ENCODE peak calls at places on chromosomes 7 and 10, in four cellular contexts. W is kidney, N is epithelial cell of esophagus, Q is BJ. O is an unnamed sample.

GRCh38 chr10:78752251-78752650 is 316.5 kb upstream of the ZMIZ1 start:
- DNase-seq in N (no peak), W (no peak), Q (no peak), O (no peak)

GRCh38 chr10:119268871-119269506 is 61.6 kb downstream of the GRK5 start:
- DNase-seq in W (no peak), N (no peak), Q (no peak), O (no peak)

GRCh38 chr10:101597036-101597435 is 8.9 kb downstream of the DPCD start:
- DNase-seq in Q (no peak), N (no peak), W (peak), O (no peak)

GRCh38 chr7:112566392-112567324 is 85.9 kb downstream of the LSMEM1 start:
- DNase-seq in N (no peak), Q (no peak), W (no peak), O (peak)

GRCh38 chr10:12703813-12704212 is 297.7 kb downstream of the CCDC3 start:
- DNase-seq in Q (peak), W (no peak), N (peak), O (no peak)

GRCh38 chr10:130746311-130746710 is 565.2 kb downstream of the TCERG1L start:
- DNase-seq in Q (no peak), W (peak), N (no peak), O (no peak)

GRCh38 chr10:126787201-126787600 is 116.7 kb upstream of the C10orf90 start:
- DNase-seq in N (peak), Q (no peak), W (no peak), O (no peak)

GRCh38 chr7:153835104-153835503 is 217.1 kb upstream of the DPP6 start:
- DNase-seq in W (no peak), N (peak), Q (no peak), O (no peak)

GRCh38 chr10:21675157-21675796 is 141.2 kb downstream of the MLLT10 start:
- DNase-seq in N (peak), Q (no peak), W (no peak), O (no peak)

GRCh38 chr10:88810196-88810961 is 7.8 kb downstream of the LIPM start:
- DNase-seq in N (peak), Q (peak), W (no peak), O (no peak)

GRCh38 chr10:131243076-131243475 is 68.4 kb downstream of the TCERG1L start:
- DNase-seq in N (no peak), Q (no peak), W (no peak), O (no peak)

GRCh38 chr10:64546073-64546472 is 1024.9 kb downstream of the REEP3 start:
- DNase-seq in N (no peak), Q (no peak), W (no peak), O (no peak)

GRCh38 chr10:125187238-125188194 is 27.2 kb upstream of the CTBP2 start:
- DNase-seq in Q (no peak), W (no peak), N (no peak), O (no peak)

GRCh38 chr7:112225006-112225405 is 18.5 kb downstream of the ZNF277 start:
- DNase-seq in W (no peak), Q (no peak), N (no peak), O (no peak)

GRCh38 chr7:128309921-128310320 is 33.8 kb downstream of the RBM28 start:
- DNase-seq in Q (no peak), W (no peak), N (no peak), O (no peak)

GRCh38 chr10:123464428-123465323 is 201.5 kb upstream of the GPR26 start:
- DNase-seq in N (no peak), W (no peak), Q (no peak), O (no peak)

GRCh38 chr7:148481965-148482626 is 108.5 kb upstream of the C7orf33 start:
- DNase-seq in Q (no peak), N (peak), W (no peak), O (no peak)

GRCh38 chr7:38052786-38053185 is 125.3 kb upstream of the STARD3NL start:
- DNase-seq in W (no peak), N (no peak), Q (no peak), O (no peak)

GRCh38 chr7:122136033-122136432 is 8.0 kb downstream of the AASS start:
- DNase-seq in W (no peak), Q (no peak), N (no peak), O (no peak)

GRCh38 chr10:8049151-8049873 is 5.2 kb upstream of the GATA3 start:
- DNase-seq in W (peak), N (no peak), Q (no peak), O (no peak)

GRCh38 chr7:64880322-64881297 is 22.5 kb upstream of the ZNF273 start:
- DNase-seq in N (no peak), W (no peak), Q (no peak), O (no peak)

GRCh38 chr10:127433951-127434350 is 115.2 kb upstream of the NPS start:
- DNase-seq in N (no peak), Q (peak), W (no peak), O (no peak)

GRCh38 chr10:15201589-15202300 is 33.3 kb upstream of the NMT2 start:
- DNase-seq in Q (no peak), W (no peak), N (peak), O (no peak)

GRCh38 chr10:128242641-128243040 is 116.4 kb upstream of the MKI67 start:
- DNase-seq in N (no peak), Q (no peak), W (no peak), O (no peak)

GRCh38 chr10:70743879-70744278 is 41.3 kb downstream of the TBATA start:
- DNase-seq in W (peak), N (no peak), Q (no peak), O (no peak)

GRCh38 chr10:80530816-80531215 is 6.9 kb upstream of the SH2D4B start:
- DNase-seq in Q (no peak), W (no peak), N (no peak), O (no peak)
- H3K4me3 ChIP-seq in Q (no peak), W (no peak), N (no peak), O (no peak)

GRCh38 chr7:92043637-92044036 is 90.6 kb downstream of the CYP51A1 start:
- DNase-seq in N (no peak), Q (no peak), W (no peak), O (no peak)

GRCh38 chr7:92044940-92045339 is 89.3 kb downstream of the CYP51A1 start:
- DNase-seq in N (no peak), W (no peak), Q (no peak), O (no peak)

GRCh38 chr7:92044148-92044547 is 90.1 kb downstream of the CYP51A1 start:
- DNase-seq in N (no peak), Q (no peak), W (no peak), O (no peak)

GRCh38 chr7:92042056-92042737 is 92.1 kb downstream of the CYP51A1 start:
- DNase-seq in N (no peak), Q (no peak), W (no peak), O (peak)

DNA sequence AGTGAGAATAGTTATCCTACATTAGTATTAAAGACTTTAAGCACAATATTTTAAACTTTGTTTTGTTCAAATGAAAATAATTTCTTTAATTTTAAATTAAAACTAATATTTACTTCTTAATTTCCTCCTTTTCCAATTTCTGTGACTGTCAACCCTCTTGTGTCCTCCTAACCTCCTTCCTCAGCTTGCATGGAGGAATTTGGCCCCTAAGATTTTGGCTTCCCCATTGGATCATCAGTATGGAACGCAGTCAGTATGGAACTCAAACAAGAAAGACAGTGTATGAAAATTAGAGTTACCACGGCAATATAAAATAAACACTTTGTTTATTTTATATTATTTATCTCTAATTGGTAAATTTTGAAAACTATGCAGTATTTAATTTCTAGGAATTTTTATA is 91.2 kb downstream of the CYP51A1 start:
- DNase-seq in N (no peak), Q (no peak), W (no peak), O (no peak)
- H3K4me3 ChIP-seq in N (no peak), Q (no peak), W (no peak), O (no peak)

DNA sequence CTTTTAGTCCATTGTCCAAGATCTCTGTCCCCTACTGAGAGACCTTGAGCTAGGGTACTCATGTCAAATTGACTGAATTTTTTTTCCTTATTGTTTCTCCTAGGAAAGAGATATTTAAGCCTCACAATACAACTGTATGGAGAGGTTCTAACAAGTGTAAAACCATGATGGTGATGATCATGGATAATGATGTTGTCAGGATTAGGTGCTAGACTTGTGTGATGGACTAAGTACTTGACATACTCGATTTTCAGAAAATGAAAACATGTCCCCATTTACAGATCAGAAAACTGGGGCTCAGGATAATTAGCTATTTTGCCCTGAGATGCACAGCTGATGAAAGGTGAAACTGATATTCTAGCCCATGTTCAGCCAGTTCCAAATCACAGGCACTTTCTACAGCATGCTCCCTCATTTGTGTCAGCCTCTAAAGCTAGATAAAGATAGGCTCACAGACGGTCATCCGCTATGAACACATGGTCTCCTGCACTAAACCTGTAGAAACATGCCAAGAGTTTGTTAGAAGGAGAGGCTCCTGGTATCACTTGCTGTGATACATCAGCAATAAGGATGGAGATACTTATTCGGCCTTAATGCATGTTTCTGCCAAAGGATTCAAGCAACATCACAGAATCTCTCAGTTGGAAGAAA is 67.6 kb downstream of the CREB3L2 start:
- DNase-seq in Q (no peak), N (peak), W (no peak), O (no peak)
- H3K4me3 ChIP-seq in Q (no peak), N (no peak), W (no peak), O (no peak)

GRCh38 chr7:150357277-150357676 is 11.3 kb upstream of the REPIN1 start:
- DNase-seq in N (no peak), Q (no peak), W (no peak), O (no peak)
- H3K4me3 ChIP-seq in N (no peak), Q (no peak), W (no peak), O (no peak)

GRCh38 chr10:110350812-110351211 is 46.1 kb upstream of the SMNDC1 start:
- DNase-seq in Q (no peak), N (no peak), W (no peak), O (no peak)

GRCh38 chr10:110355181-110355831 is 50.6 kb upstream of the SMNDC1 start:
- DNase-seq in W (no peak), N (no peak), Q (no peak), O (no peak)

GRCh38 chr10:110354322-110354766 is 49.6 kb upstream of the SMNDC1 start:
- DNase-seq in W (peak), Q (no peak), N (peak), O (peak)

GRCh38 chr10:110353244-110354119 is 48.8 kb upstream of the SMNDC1 start:
- DNase-seq in N (peak), W (no peak), Q (peak), O (no peak)

DNA sequence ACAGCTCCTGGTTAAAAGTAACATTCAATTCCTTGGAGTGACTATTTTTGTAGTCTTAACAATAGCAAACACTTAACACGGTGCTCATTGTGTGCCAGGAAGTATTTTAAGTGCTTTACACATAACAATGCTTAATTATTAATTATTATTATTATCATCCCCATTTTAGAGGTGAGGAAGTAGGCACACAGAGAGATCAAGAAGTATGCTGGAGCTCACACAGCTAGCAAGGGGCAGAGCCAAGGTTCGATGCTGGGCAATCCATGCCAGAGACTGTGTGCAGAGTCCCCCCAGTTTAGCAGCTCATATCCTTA is 48.2 kb upstream of the SMNDC1 start:
- DNase-seq in W (no peak), Q (no peak), N (no peak), O (no peak)
- H3K4me3 ChIP-seq in W (no peak), Q (no peak), N (no peak), O (no peak)

GRCh38 chr10:45044290-45044689 is 43.6 kb downstream of the ZNF22 start:
- DNase-seq in Q (no peak), N (no peak), W (no peak), O (no peak)
- H3K4me3 ChIP-seq in Q (no peak), N (no peak), W (no peak), O (no peak)

GRCh38 chr10:132418520-132419416 is 21.8 kb downstream of the PWWP2B start:
- DNase-seq in N (peak), Q (no peak), W (peak), O (peak)
- H3K4me3 ChIP-seq in N (no peak), Q (no peak), W (no peak), O (no peak)

DNA sequence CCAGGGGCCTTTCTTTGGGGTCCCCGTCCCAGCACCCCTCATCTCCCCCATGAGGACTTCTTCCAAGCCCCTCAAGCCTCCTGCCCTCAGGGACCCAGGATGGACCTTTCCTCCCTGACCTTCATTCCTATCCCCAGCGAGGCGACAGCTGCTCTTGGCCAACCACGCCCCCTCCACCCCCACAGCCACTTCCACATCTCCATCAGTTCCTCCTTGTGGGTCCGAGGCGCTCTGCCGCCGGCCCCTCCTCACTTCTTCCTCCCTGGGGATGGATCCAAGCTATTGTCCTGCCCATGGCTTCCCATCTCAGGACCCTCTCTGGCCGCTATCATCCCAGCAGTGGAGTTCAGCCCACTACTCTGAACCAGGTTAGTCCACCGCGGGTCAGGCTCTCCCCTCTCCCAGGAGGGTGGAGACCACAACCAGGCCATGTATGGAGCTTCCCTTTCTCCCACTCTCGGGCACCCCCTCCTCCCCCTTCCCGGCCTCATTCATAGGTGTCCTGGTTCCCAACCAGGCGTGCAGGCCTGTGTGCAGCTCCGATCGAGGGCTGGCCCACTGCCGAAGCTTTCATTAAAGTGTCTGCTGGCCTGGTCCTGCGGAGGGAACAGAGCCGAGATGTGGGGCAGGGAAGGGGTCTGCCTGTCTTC is 1.7 kb upstream of the SH2B2 start:
- DNase-seq in N (no peak), Q (no peak), W (no peak), O (peak)
- H3K4me3 ChIP-seq in N (no peak), Q (no peak), W (no peak), O (no peak)

GRCh38 chr7:1043552-1044188 is 676 bp upstream of the GPR146 start:
- DNase-seq in Q (no peak), W (peak), N (peak), O (peak)

GRCh38 chr7:1042161-1042833 is 2.0 kb upstream of the GPR146 start:
- DNase-seq in W (no peak), N (no peak), Q (no peak), O (no peak)

GRCh38 chr7:1041471-1042160 is 2.7 kb upstream of the GPR146 start:
- DNase-seq in N (no peak), Q (no peak), W (peak), O (no peak)

GRCh38 chr7:1044189-1045037 is at the start of gene GPR146:
- DNase-seq in Q (peak), N (peak), W (peak), O (peak)

GRCh38 chr7:1040790-1041189 is 3.6 kb upstream of the GPR146 start:
- DNase-seq in Q (peak), W (peak), N (no peak), O (no peak)
- H3K4me3 ChIP-seq in Q (no peak), W (no peak), N (no peak), O (no peak)